ENCODE peak calls at places on chromosomes 4 and X, in four cellular contexts. P is stimulated activated CD4-positive, alpha-beta T cell treated with anti-CD3 and anti-CD28 coated beads, Interleukin-1b, Interleukin-23, amount 100 ng/mL, for 4 hours; B is tibial artery; M is NCI-H2081. O is an unnamed sample.

GRCh38 chr4:94507708-94508107 is 56.0 kb downstream of the PDLIM5 start:
- DNase-seq in B (peak), P (no peak), M (no peak), O (no peak)

GRCh38 chrX:26050099-26050498 is 88.0 kb upstream of the MAGEB18 start:
- DNase-seq in P (no peak), M (no peak), B (no peak), O (no peak)

GRCh38 chr4:169229571-169230028 is 41.2 kb downstream of the SH3RF1 start:
- DNase-seq in M (peak), B (peak), P (no peak), O (no peak)

GRCh38 chrX:153993079-153993478 is 20.5 kb downstream of the TMEM187 start:
- DNase-seq in B (no peak), P (no peak), M (no peak), O (no peak)

GRCh38 chrX:47030339-47030738 is 47.9 kb upstream of the RGN start:
- DNase-seq in B (no peak), P (no peak), M (peak), O (no peak)

GRCh38 chrX:80485543-80485942 is 65.3 kb downstream of the TENT5D start:
- DNase-seq in M (no peak), B (no peak), P (no peak), O (no peak)

GRCh38 chrX:10099411-10099810 is 57.4 kb upstream of the CLCN4 start:
- DNase-seq in B (no peak), P (no peak), M (no peak), O (no peak)

GRCh38 chrX:138031715-138032114 is 465.8 kb downstream of the ZIC3 start:
- DNase-seq in B (no peak), P (no peak), M (no peak), O (no peak)